ENCODE peak calls at places on chromosomes 1 and 21, in eight cellular contexts. U is GM23248, W is AG04450, P is A549, N is psoas muscle, H is RWPE1, E is PC-9, A is Peyer's patch. I is an unnamed sample.

GRCh38 chr1:200979574-200980451 is 43.7 kb downstream of the KIF21B start:
- DNase-seq in U (peak; percentile 15), W (no peak), P (peak; percentile 57), N (no peak), H (peak; percentile 66), E (peak; percentile 52), A (peak; percentile 64), I (no peak)

GRCh38 chr1:202159534-202160371 is 649 bp downstream of the PTPN7 start:
- DNase-seq in U (no peak), W (no peak), P (no peak), N (no peak), H (no peak), E (no peak), A (no peak), I (no peak)

GRCh38 chr1:75234499-75235064 is 100.4 kb downstream of the LHX8 start:
- DNase-seq in U (no peak), W (no peak), P (no peak), N (no peak), H (no peak), E (no peak), A (no peak), I (no peak)

GRCh38 chr1:168453056-168453455 is 90.7 kb downstream of the XCL2 start:
- DNase-seq in U (no peak), W (no peak), P (no peak), N (no peak), H (no peak), E (no peak), A (no peak), I (no peak)

GRCh38 chr21:18499761-18500376 is 96.3 kb upstream of the TMPRSS15 start:
- DNase-seq in U (peak; percentile 42), W (no peak), P (peak; percentile 32), N (no peak), H (no peak), E (peak; percentile 4), A (no peak), I (no peak)

GRCh38 chr1:89605692-89606091 is 27.2 kb upstream of the LRRC8C start:
- DNase-seq in U (peak; percentile 46), W (no peak), P (no peak), N (no peak), H (peak; percentile 53), E (peak; percentile 81), A (no peak), I (no peak)

GRCh38 chr1:88013485-88013884 is 670.6 kb upstream of the PKN2 start:
- DNase-seq in U (no peak), W (no peak), P (no peak), N (no peak), H (peak; percentile 38), E (no peak), A (no peak), I (peak; percentile 33)

GRCh38 chr1:67582625-67583461 is 102.2 kb upstream of the GADD45A start:
- DNase-seq in U (no peak), W (no peak), P (no peak), N (no peak), H (no peak), E (peak; percentile 69), A (no peak), I (no peak)

GRCh38 chr1:47812848-47813508 is 184.2 kb downstream of the TRABD2B start:
- DNase-seq in U (no peak), W (no peak), P (no peak), N (peak; percentile 8), H (no peak), E (no peak), A (no peak), I (no peak)

GRCh38 chr1:91885331-91885715 is 628 bp downstream of the TGFBR3 start:
- DNase-seq in U (peak; percentile 69), W (no peak), P (no peak), N (peak; percentile 68), H (no peak), E (no peak), A (peak; percentile 65), I (no peak)

GRCh38 chr1:15172405-15173259 is 19.1 kb downstream of the TMEM51 start:
- DNase-seq in U (no peak), W (no peak), P (no peak), N (no peak), H (peak; percentile 71), E (no peak), A (no peak), I (peak; percentile 86)

DNA sequence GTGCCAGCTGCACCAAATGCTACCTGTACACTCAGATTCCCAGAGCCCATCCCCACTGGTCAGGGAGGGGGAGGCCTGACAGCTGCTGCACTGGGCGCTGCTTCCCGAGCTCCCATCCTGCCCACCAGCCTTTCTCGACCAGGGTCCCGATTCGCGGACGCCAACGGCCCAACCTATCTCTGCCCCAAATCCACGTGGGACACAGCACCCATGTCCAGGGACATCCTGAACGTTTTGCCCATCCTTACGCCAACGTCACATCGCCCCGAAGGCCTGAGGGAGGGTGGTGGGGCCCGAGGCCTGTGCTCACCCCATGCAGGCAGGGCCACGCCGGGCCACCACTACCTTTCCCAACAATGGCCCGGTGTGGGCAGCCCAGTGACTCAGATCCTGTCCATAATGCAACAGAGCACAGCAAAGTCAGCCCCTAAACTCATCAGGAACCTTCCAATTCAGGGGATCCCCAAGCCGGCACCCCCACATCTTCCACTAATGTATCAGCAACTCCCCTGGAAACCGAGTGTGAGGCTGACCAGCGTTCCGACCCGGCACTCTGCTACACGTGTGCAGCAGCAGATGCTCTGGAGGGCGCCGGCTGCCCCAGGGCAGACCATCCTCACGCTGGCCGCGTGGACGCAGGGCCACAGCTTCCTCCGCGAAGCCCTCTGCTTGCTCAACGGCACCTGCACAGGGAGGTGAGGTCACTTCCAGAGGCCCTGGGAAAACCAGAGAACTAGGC is 11.3 kb upstream of the TMEM240 start:
- DNase-seq in U (no peak), W (no peak), P (no peak), N (no peak), H (no peak), E (no peak), A (no peak), I (no peak)
- H3K27ac ChIP-seq in U (no peak overlapping the region), W (no peak overlapping the region), P (no peak overlapping the region), N (no peak overlapping the region), H (peak overlapping the region; percentile 46), E (no peak overlapping the region), A (no peak overlapping the region), I (no peak overlapping the region)

GRCh38 chr1:245605480-245606156 is 450.8 kb downstream of the KIF26B start:
- DNase-seq in U (peak; percentile 89), W (peak; percentile 70), P (no peak), N (no peak), H (peak; percentile 32), E (no peak), A (no peak), I (no peak)
- H3K27ac ChIP-seq in U (peak overlapping the region; percentile 14), W (peak overlapping the region; percentile 21), P (no peak overlapping the region), N (no peak overlapping the region), H (peak overlapping the region; percentile 58), E (no peak overlapping the region), A (no peak overlapping the region), I (no peak overlapping the region)

DNA sequence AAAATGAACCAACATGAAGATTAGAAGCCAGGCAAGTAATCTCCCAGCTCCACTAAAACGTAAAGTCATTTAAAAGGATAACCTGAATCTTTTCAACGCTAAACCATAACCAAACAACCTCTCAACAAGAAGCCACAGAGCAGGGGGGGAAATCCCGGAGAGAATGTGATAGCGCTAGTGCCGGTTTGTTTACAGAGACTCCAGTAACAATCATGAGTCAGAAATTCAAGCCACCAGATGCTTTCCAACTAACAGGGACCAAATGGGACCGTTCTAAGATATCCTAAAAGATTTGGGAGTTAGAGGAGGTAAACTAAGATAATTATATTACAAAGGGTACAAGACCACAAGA is 847 bp downstream of the DCAF8 start:
- DNase-seq in U (peak; percentile 89), W (peak; percentile 76), P (peak; percentile 72), N (no peak), H (peak; percentile 74), E (peak; percentile 38), A (no peak), I (no peak)
- H3K27ac ChIP-seq in U (peak overlapping the region; percentile 93), W (peak overlapping the region; percentile 94), P (peak overlapping the region; percentile 96), N (peak overlapping the region; percentile 99), H (peak overlapping the region; percentile 87), E (peak overlapping the region; percentile 84), A (peak overlapping the region; percentile 95), I (peak overlapping the region; percentile 90)

DNA sequence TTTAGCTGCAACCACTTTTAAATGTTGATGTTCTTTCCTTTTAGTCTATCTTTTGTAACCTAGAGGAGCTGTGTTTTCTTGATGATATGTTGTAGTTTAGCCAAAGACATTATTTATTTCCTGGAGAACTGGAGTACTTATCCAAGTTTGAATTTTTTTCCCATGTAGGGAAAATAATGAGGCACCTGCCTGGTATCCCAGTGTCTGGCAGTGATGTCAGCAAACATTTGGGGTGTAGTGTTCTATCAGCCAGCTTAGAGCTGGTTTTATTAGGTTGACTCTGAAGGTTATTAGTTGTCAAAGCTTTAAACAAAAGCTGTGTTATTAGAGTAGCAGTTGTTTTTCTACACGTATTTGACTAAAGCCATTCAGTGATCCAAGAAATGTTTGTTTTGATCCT is 3.2 kb downstream of the CTPS1 start:
- DNase-seq in U (no peak), W (no peak), P (no peak), N (no peak), H (no peak), E (no peak), A (no peak), I (no peak)
- H3K27ac ChIP-seq in U (peak overlapping the region; percentile 58), W (peak overlapping the region; percentile 2), P (peak overlapping the region; percentile 100), N (no peak overlapping the region), H (no peak overlapping the region), E (no peak overlapping the region), A (no peak overlapping the region), I (peak overlapping the region; percentile 50)

I was measured in epithelial cell of prostate.